ENCODE peak calls at places on chromosomes 7 and 10, in seven cellular contexts. One of them, this sample, is unnamed.

GRCh38 chr10:92045641-92046106 is 122.1 kb downstream of the BTAF1 start:
- DNase-seq in glutamatergic neuron: peak
- DNase-seq in colonic mucosa: no peak
- DNase-seq in body of pancreas: no peak
- DNase-seq in astrocyte: no peak
- DNase-seq in CD8-positive, alpha-beta T cell: no peak
- DNase-seq in PC-3: no peak
- DNase-seq in this sample: no peak

GRCh38 chr7:135745702-135746312 is 2.8 kb downstream of the FAM180A start:
- DNase-seq in body of pancreas: peak
- DNase-seq in astrocyte: peak
- DNase-seq in glutamatergic neuron: no peak
- DNase-seq in CD8-positive, alpha-beta T cell: no peak
- DNase-seq in PC-3: peak
- DNase-seq in colonic mucosa: peak
- DNase-seq in this sample: no peak

GRCh38 chr10:122829454-122829853 is 16.2 kb downstream of the CUZD1 start:
- DNase-seq in PC-3: no peak
- DNase-seq in colonic mucosa: no peak
- DNase-seq in CD8-positive, alpha-beta T cell: no peak
- DNase-seq in astrocyte: no peak
- DNase-seq in body of pancreas: peak
- DNase-seq in glutamatergic neuron: no peak
- DNase-seq in this sample: no peak

GRCh38 chr7:116802144-116802747 is 60.1 kb upstream of the CAPZA2 start:
- DNase-seq in PC-3: no peak
- DNase-seq in colonic mucosa: no peak
- DNase-seq in astrocyte: peak
- DNase-seq in CD8-positive, alpha-beta T cell: no peak
- DNase-seq in body of pancreas: no peak
- DNase-seq in glutamatergic neuron: no peak
- DNase-seq in this sample: no peak

GRCh38 chr7:34131371-34131770 is 226.0 kb downstream of the BMPER start:
- DNase-seq in body of pancreas: no peak
- DNase-seq in colonic mucosa: no peak
- DNase-seq in CD8-positive, alpha-beta T cell: no peak
- DNase-seq in astrocyte: peak
- DNase-seq in PC-3: no peak
- DNase-seq in glutamatergic neuron: no peak
- DNase-seq in this sample: no peak

GRCh38 chr7:29859089-29859488 is 52.8 kb downstream of the WIPF3 start:
- DNase-seq in astrocyte: no peak
- DNase-seq in body of pancreas: no peak
- DNase-seq in PC-3: no peak
- DNase-seq in CD8-positive, alpha-beta T cell: no peak
- DNase-seq in glutamatergic neuron: no peak
- DNase-seq in colonic mucosa: no peak
- DNase-seq in this sample: no peak

GRCh38 chr10:118873080-118873737 is 118.4 kb upstream of the CACUL1 start:
- DNase-seq in glutamatergic neuron: no peak
- DNase-seq in astrocyte: peak
- DNase-seq in PC-3: peak
- DNase-seq in body of pancreas: no peak
- DNase-seq in colonic mucosa: no peak
- DNase-seq in CD8-positive, alpha-beta T cell: no peak
- DNase-seq in this sample: no peak

GRCh38 chr7:127530148-127530547 is 55.2 kb downstream of the GCC1 start:
- DNase-seq in glutamatergic neuron: no peak
- DNase-seq in CD8-positive, alpha-beta T cell: no peak
- DNase-seq in body of pancreas: no peak
- DNase-seq in astrocyte: peak
- DNase-seq in colonic mucosa: no peak
- DNase-seq in PC-3: no peak
- DNase-seq in this sample: no peak

GRCh38 chr7:2480071-2480410 is 3.8 kb upstream of the GRIFIN start:
- DNase-seq in body of pancreas: no peak
- DNase-seq in glutamatergic neuron: no peak
- DNase-seq in CD8-positive, alpha-beta T cell: no peak
- DNase-seq in colonic mucosa: no peak
- DNase-seq in PC-3: no peak
- DNase-seq in astrocyte: no peak
- DNase-seq in this sample: no peak

GRCh38 chr10:59323036-59323459 is 39.3 kb downstream of the FAM13C start:
- DNase-seq in PC-3: no peak
- DNase-seq in CD8-positive, alpha-beta T cell: no peak
- DNase-seq in glutamatergic neuron: no peak
- DNase-seq in colonic mucosa: peak
- DNase-seq in astrocyte: no peak
- DNase-seq in body of pancreas: no peak
- DNase-seq in this sample: no peak

GRCh38 chr10:28503114-28503513 is 29.8 kb upstream of the WAC start:
- DNase-seq in glutamatergic neuron: no peak
- DNase-seq in body of pancreas: peak
- DNase-seq in astrocyte: no peak
- DNase-seq in PC-3: peak
- DNase-seq in CD8-positive, alpha-beta T cell: no peak
- DNase-seq in colonic mucosa: peak
- DNase-seq in this sample: no peak

GRCh38 chr10:70917635-70918034 is 29.3 kb upstream of the PCBD1 start:
- DNase-seq in CD8-positive, alpha-beta T cell: no peak
- DNase-seq in body of pancreas: no peak
- DNase-seq in colonic mucosa: no peak
- DNase-seq in glutamatergic neuron: no peak
- DNase-seq in astrocyte: no peak
- DNase-seq in PC-3: no peak
- DNase-seq in this sample: no peak

GRCh38 chr10:132506711-132507466 is 30.7 kb upstream of the INPP5A start:
- DNase-seq in PC-3: peak
- DNase-seq in colonic mucosa: no peak
- DNase-seq in body of pancreas: no peak
- DNase-seq in glutamatergic neuron: no peak
- DNase-seq in CD8-positive, alpha-beta T cell: no peak
- DNase-seq in astrocyte: peak
- DNase-seq in this sample: no peak

GRCh38 chr10:33524966-33525365 is 190.5 kb upstream of the NRP1 start:
- DNase-seq in glutamatergic neuron: no peak
- DNase-seq in body of pancreas: peak
- DNase-seq in colonic mucosa: no peak
- DNase-seq in PC-3: no peak
- DNase-seq in astrocyte: peak
- DNase-seq in CD8-positive, alpha-beta T cell: no peak
- DNase-seq in this sample: no peak

GRCh38 chr10:100624298-100624697 is 88.6 kb downstream of the HIF1AN start:
- DNase-seq in colonic mucosa: no peak
- DNase-seq in glutamatergic neuron: no peak
- DNase-seq in body of pancreas: no peak
- DNase-seq in astrocyte: no peak
- DNase-seq in PC-3: no peak
- DNase-seq in CD8-positive, alpha-beta T cell: no peak
- DNase-seq in this sample: no peak

GRCh38 chr10:110530131-110530831 is 32.6 kb downstream of the DUSP5 start:
- DNase-seq in body of pancreas: peak
- DNase-seq in PC-3: peak
- DNase-seq in CD8-positive, alpha-beta T cell: no peak
- DNase-seq in astrocyte: peak
- DNase-seq in colonic mucosa: peak
- DNase-seq in glutamatergic neuron: peak
- DNase-seq in this sample: no peak

GRCh38 chr10:78419481-78420265 is 386.0 kb downstream of the RPS24 start:
- DNase-seq in colonic mucosa: no peak
- DNase-seq in astrocyte: no peak
- DNase-seq in PC-3: peak
- DNase-seq in body of pancreas: no peak
- DNase-seq in CD8-positive, alpha-beta T cell: no peak
- DNase-seq in glutamatergic neuron: no peak
- DNase-seq in this sample: no peak
- TF ChIP-seq CTCF in colonic mucosa: no peak
- TF ChIP-seq CTCF in astrocyte: no peak
- TF ChIP-seq CTCF in PC-3: peak
- TF ChIP-seq CTCF in body of pancreas: no peak
- TF ChIP-seq CTCF in CD8-positive, alpha-beta T cell: no peak
- TF ChIP-seq CTCF in glutamatergic neuron: no peak
- TF ChIP-seq CTCF in this sample: no peak

DNA sequence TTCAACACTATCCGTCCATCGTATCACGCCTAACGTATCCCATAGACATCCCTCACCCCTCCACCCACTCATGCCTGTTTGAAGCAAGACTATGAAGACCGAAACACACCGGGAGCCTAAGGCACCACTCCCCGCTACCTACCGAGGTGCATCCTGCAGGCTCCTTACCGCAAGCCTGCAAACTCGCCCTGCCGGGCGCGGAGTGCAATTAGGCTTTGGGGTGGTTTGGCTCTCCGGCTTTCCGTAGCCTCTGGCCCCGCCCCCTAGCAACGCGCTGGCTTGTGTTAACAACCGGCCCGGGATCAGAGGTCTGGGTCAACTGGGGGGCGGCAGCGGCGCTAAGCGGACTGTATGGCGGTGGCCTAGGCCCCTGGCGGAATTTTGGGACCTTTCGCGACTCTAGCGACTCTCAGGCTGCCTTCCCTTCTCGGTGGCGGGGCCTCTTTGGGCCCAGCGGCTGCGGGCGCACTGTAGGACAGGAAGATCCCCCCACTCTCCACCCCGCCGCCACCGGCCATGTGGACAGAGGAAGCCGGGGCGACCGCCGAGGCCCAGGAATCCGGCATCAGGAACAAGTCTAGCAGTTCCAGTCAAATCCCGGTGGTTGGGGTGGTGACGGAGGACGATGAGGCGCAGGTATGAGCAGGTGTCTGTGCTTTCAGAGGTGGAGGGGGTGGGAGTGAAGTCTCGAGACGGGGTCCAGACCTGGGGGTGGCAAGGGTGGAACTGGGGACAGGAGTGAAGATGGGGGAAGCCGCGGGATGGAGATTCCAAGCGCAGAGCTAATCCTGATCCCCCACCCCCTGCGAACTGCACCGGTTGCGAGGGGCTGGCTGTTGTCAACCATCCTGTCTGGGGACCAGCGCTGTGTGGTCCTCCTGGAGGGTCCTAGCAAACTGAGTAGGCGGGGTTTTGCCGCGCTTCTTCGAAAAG is at the start of gene CFAP69:
- DNase-seq in glutamatergic neuron: peak
- DNase-seq in CD8-positive, alpha-beta T cell: peak
- DNase-seq in body of pancreas: peak
- DNase-seq in colonic mucosa: peak
- DNase-seq in astrocyte: peak
- DNase-seq in PC-3: peak
- DNase-seq in this sample: peak
- TF ChIP-seq CTCF in glutamatergic neuron: no peak
- TF ChIP-seq CTCF in CD8-positive, alpha-beta T cell: peak
- TF ChIP-seq CTCF in body of pancreas: peak
- TF ChIP-seq CTCF in colonic mucosa: no peak
- TF ChIP-seq CTCF in astrocyte: no peak
- TF ChIP-seq CTCF in PC-3: no peak
- TF ChIP-seq CTCF in this sample: no peak

DNA sequence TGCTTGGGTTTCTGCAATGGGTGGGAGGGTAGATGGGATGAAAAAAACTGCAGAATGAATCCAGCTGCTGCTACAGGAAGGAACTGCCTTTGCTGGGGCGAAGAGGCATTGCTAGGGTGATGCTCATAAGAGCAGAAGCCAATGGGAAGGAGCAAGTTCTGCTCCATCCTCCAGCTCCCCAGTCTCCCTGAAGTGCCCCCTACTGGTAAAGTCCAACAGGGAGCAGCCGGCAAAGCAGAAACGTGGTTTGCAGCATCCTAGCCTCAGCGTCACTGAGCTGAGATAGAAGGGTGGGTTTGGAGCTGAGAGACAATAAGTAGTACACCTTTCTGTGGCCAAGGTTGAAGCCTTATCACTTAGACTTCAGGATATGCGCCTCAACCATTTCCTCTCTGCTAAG is 220.5 kb downstream of the CCSER2 start:
- DNase-seq in colonic mucosa: no peak
- DNase-seq in astrocyte: no peak
- DNase-seq in PC-3: no peak
- DNase-seq in body of pancreas: no peak
- DNase-seq in glutamatergic neuron: no peak
- DNase-seq in CD8-positive, alpha-beta T cell: no peak
- DNase-seq in this sample: no peak
- TF ChIP-seq CTCF in colonic mucosa: no peak
- TF ChIP-seq CTCF in astrocyte: no peak
- TF ChIP-seq CTCF in PC-3: peak
- TF ChIP-seq CTCF in body of pancreas: no peak
- TF ChIP-seq CTCF in glutamatergic neuron: no peak
- TF ChIP-seq CTCF in CD8-positive, alpha-beta T cell: no peak
- TF ChIP-seq CTCF in this sample: peak

DNA sequence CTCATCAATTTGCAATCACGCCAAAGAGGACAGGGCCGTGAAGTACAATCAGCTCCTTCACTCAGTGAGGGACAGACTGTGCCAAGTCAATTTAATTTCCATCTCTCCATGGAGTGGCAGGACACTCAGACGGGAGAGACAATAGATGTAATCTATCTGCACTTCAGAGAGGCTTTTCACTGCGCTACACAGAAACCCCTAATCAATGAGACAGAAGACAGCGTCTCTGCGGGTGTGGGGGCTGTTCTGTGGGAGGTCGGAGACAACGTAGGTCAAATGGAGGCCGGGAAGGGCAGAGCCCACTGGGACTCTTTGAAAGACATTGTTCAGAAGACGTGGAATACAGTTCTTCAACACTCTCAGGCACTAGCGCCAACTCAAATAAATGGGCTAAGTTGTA is 541.1 kb upstream of the ADARB2 start:
- DNase-seq in astrocyte: no peak
- DNase-seq in CD8-positive, alpha-beta T cell: no peak
- DNase-seq in PC-3: no peak
- DNase-seq in glutamatergic neuron: no peak
- DNase-seq in body of pancreas: no peak
- DNase-seq in colonic mucosa: no peak
- DNase-seq in this sample: no peak
- TF ChIP-seq CTCF in astrocyte: no peak
- TF ChIP-seq CTCF in CD8-positive, alpha-beta T cell: no peak
- TF ChIP-seq CTCF in PC-3: no peak
- TF ChIP-seq CTCF in glutamatergic neuron: no peak
- TF ChIP-seq CTCF in body of pancreas: no peak
- TF ChIP-seq CTCF in colonic mucosa: no peak
- TF ChIP-seq CTCF in this sample: no peak

GRCh38 chr10:127715782-127716378 is 21.1 kb upstream of the FOXI2 start:
- DNase-seq in body of pancreas: no peak
- DNase-seq in glutamatergic neuron: no peak
- DNase-seq in astrocyte: peak
- DNase-seq in PC-3: peak
- DNase-seq in CD8-positive, alpha-beta T cell: no peak
- DNase-seq in colonic mucosa: no peak
- DNase-seq in this sample: peak
- TF ChIP-seq CTCF in body of pancreas: peak
- TF ChIP-seq CTCF in glutamatergic neuron: peak
- TF ChIP-seq CTCF in astrocyte: peak
- TF ChIP-seq CTCF in PC-3: peak
- TF ChIP-seq CTCF in CD8-positive, alpha-beta T cell: no peak
- TF ChIP-seq CTCF in colonic mucosa: peak
- TF ChIP-seq CTCF in this sample: peak

DNA sequence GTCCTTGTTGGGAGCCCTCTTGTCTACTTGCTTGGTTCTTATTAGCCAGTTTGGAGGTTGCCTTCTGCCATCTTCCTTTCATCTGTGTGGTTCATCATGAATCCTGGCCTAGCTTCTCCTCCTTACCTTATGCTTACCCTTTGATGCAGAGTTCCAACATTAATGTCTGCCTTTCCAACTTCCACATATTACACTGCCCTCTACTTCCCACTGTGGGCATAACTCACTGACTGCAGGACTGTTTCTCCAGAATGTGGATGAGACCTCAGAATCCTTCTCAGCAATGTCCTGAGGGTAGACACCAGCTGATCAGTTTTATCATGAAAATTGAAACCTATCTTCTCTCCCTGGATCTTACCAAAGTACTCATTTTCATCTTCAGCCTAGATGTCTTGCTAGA is 491.0 kb downstream of the LRMDA start:
- DNase-seq in glutamatergic neuron: no peak
- DNase-seq in colonic mucosa: no peak
- DNase-seq in PC-3: peak
- DNase-seq in body of pancreas: no peak
- DNase-seq in astrocyte: no peak
- DNase-seq in CD8-positive, alpha-beta T cell: no peak
- DNase-seq in this sample: no peak
- TF ChIP-seq CTCF in glutamatergic neuron: no peak
- TF ChIP-seq CTCF in colonic mucosa: peak
- TF ChIP-seq CTCF in PC-3: no peak
- TF ChIP-seq CTCF in body of pancreas: peak
- TF ChIP-seq CTCF in astrocyte: no peak
- TF ChIP-seq CTCF in CD8-positive, alpha-beta T cell: no peak
- TF ChIP-seq CTCF in this sample: no peak

This sample was measured in GM10248.